ENCODE peak calls at places on chromosomes 6 and 20, in eight cellular contexts. Y is fibroblast of lung, A is NCI-H1436 treated with DMSO at 0.1 percent for 48 hours, G is putamen, E is heart left ventricle, Z is AG08395, L is IMR-90, Q is ACHN. V is an unnamed sample.
A peak's percentile ranks its signal among the peaks of the same experiment; 100 is the strongest.

GRCh38 chr6:147167576-147168461 is 36.4 kb upstream of the STXBP5 start:
- DNase-seq in Z (no peak), A (no peak), G (peak; percentile 38), E (no peak), L (no peak), Y (peak; percentile 10), Q (no peak), V (peak; percentile 63)

GRCh38 chr6:137915778-137916177 is 48.7 kb downstream of the TNFAIP3 start:
- DNase-seq in L (no peak), G (no peak), E (no peak), Q (no peak), A (no peak), Y (no peak), Z (no peak), V (no peak)

GRCh38 chr6:40444811-40445210 is 142.4 kb downstream of the LRFN2 start:
- DNase-seq in Y (no peak), L (no peak), Q (no peak), E (no peak), G (no peak), Z (no peak), A (peak; percentile 39), V (no peak)

GRCh38 chr6:20837189-20837588 is 302.9 kb downstream of the CDKAL1 start:
- DNase-seq in Q (no peak), G (no peak), Y (no peak), A (no peak), E (no peak), Z (no peak), L (no peak), V (no peak)

GRCh38 chr6:26183581-26184408 is 96.6 kb downstream of the HFE start:
- DNase-seq in L (peak; percentile 92), Y (peak; percentile 91), Z (peak; percentile 79), G (peak; percentile 91), E (peak; percentile 69), A (no peak), Q (peak; percentile 90), V (peak; percentile 89)

GRCh38 chr20:63847374-63848002 is 13.8 kb upstream of the ABHD16B start:
- DNase-seq in Q (no peak), A (no peak), Z (no peak), E (peak; percentile 64), Y (peak; percentile 21), G (no peak), L (no peak), V (no peak)

GRCh38 chr6:87482382-87482781 is 9.6 kb downstream of the SLC35A1 start:
- DNase-seq in L (no peak), E (no peak), A (no peak), Y (no peak), Z (no peak), G (no peak), Q (no peak), V (no peak)

GRCh38 chr20:25858495-25859425 is 162.1 kb upstream of the ZNF337 start:
- DNase-seq in Y (no peak), A (no peak), L (no peak), Z (no peak), Q (no peak), E (no peak), G (no peak), V (no peak)

GRCh38 chr6:150069707-150070106 is 786 bp upstream of the ULBP3 start:
- DNase-seq in Z (no peak), Y (peak; percentile 9), A (no peak), G (no peak), L (no peak), Q (no peak), E (no peak), V (peak; percentile 18)

GRCh38 chr6:134161036-134161435 is 108.6 kb upstream of the SLC2A12 start:
- DNase-seq in A (no peak), Y (peak; percentile 65), E (no peak), Q (no peak), G (no peak), Z (no peak), L (peak; percentile 45), V (no peak)

GRCh38 chr6:170572704-170573466 is 11.6 kb downstream of the PDCD2 start:
- DNase-seq in G (no peak), L (no peak), Q (no peak), A (no peak), Y (no peak), E (no peak), Z (no peak), V (no peak)

GRCh38 chr6:159252955-159253508 is 83.8 kb downstream of the FNDC1 start:
- DNase-seq in E (no peak), A (peak; percentile 35), Z (peak; percentile 41), L (peak; percentile 45), Y (peak; percentile 81), G (peak; percentile 39), Q (peak; percentile 61), V (peak; percentile 70)

GRCh38 chr20:23118144-23118543 is 32.0 kb upstream of the CD93 start:
- DNase-seq in Q (no peak), G (no peak), Y (no peak), E (no peak), L (no peak), A (no peak), Z (no peak), V (no peak)

V was measured in foreskin fibroblast.